ENCODE peak calls at places on chromosomes 3 and 15, in ten cellular contexts. R is heart right ventricle; A is fibroblast of the aortic adventitia; B is brain microvascular endothelial cell; O is MCF 10A; I is AG04449; K is RWPE1; T is A549; P is hepatocyte; N is CD4-positive, alpha-beta T cell. J is an unnamed sample.

GRCh38 chr15:40016224-40016865 is 22.6 kb downstream of the SRP14 start:
- DNase-seq in R (no peak), A (peak), B (no peak), O (peak), I (no peak), K (no peak), T (no peak), P (no peak), N (no peak), J (no peak)

GRCh38 chr3:146715176-146715575 is 110.0 kb upstream of the PLSCR5 start:
- DNase-seq in R (no peak), A (peak), B (no peak), O (no peak), I (no peak), K (no peak), T (no peak), P (no peak), N (no peak), J (no peak)

GRCh38 chr3:38460377-38461085 is 6.8 kb downstream of the ACVR2B start:
- DNase-seq in R (no peak), A (no peak), B (no peak), O (no peak), I (no peak), K (no peak), T (no peak), P (no peak), N (no peak), J (peak)

GRCh38 chr15:86961669-86962068 is 882.0 kb downstream of the AGBL1 start:
- DNase-seq in R (no peak), A (no peak), B (no peak), O (no peak), I (no peak), K (no peak), T (no peak), P (no peak), N (no peak), J (no peak)

GRCh38 chr3:135891121-135891520 is 74.4 kb upstream of the PPP2R3A start:
- DNase-seq in R (no peak), A (peak), B (no peak), O (no peak), I (no peak), K (no peak), T (no peak), P (no peak), N (no peak), J (no peak)

GRCh38 chr3:132787616-132788015 is 65.4 kb upstream of the NPHP3 start:
- DNase-seq in R (peak), A (peak), B (peak), O (peak), I (no peak), K (no peak), T (no peak), P (peak), N (no peak), J (no peak)

GRCh38 chr3:24709921-24710320 is 215.3 kb upstream of the THRB start:
- DNase-seq in R (peak), A (no peak), B (no peak), O (no peak), I (no peak), K (no peak), T (no peak), P (no peak), N (no peak), J (no peak)

GRCh38 chr15:62676891-62677290 is 365.7 kb upstream of the TPM1 start:
- DNase-seq in R (no peak), A (no peak), B (no peak), O (no peak), I (no peak), K (no peak), T (no peak), P (no peak), N (no peak), J (no peak)

GRCh38 chr15:95557226-95558046 is 773.1 kb upstream of the NR2F2 start:
- DNase-seq in R (no peak), A (peak), B (peak), O (peak), I (peak), K (peak), T (peak), P (peak), N (no peak), J (no peak)

GRCh38 chr3:185558395-185558794 is 6.0 kb upstream of the LIPH start:
- DNase-seq in R (no peak), A (no peak), B (no peak), O (peak), I (no peak), K (peak), T (no peak), P (peak), N (no peak), J (no peak)

GRCh38 chr15:25643120-25643519 is 204.3 kb upstream of the UBE3A start:
- DNase-seq in R (no peak), A (no peak), B (no peak), O (no peak), I (no peak), K (no peak), T (no peak), P (no peak), N (no peak), J (no peak)

GRCh38 chr15:87408902-87409301 is 847.6 kb downstream of the NTRK3 start:
- DNase-seq in R (no peak), A (no peak), B (no peak), O (no peak), I (no peak), K (no peak), T (no peak), P (no peak), N (no peak), J (no peak)

GRCh38 chr15:46344115-46344749 is 709.4 kb downstream of the SQOR start:
- DNase-seq in R (no peak), A (no peak), B (no peak), O (no peak), I (no peak), K (no peak), T (no peak), P (no peak), N (no peak), J (no peak)

GRCh38 chr15:82808634-82809041 is 790 bp upstream of the WHAMM start:
- DNase-seq in R (no peak), A (no peak), B (no peak), O (peak), I (no peak), K (no peak), T (no peak), P (no peak), N (no peak), J (no peak)

GRCh38 chr3:190265795-190266194 is 56.5 kb downstream of the CLDN1 start:
- DNase-seq in R (no peak), A (peak), B (peak), O (peak), I (peak), K (peak), T (no peak), P (peak), N (no peak), J (no peak)

GRCh38 chr15:39801641-39802309 is 19.1 kb upstream of the FSIP1 start:
- DNase-seq in R (no peak), A (no peak), B (no peak), O (peak), I (no peak), K (peak), T (peak), P (peak), N (no peak), J (peak)

GRCh38 chr15:79172801-79173460 is 82.4 kb upstream of the RASGRF1 start:
- DNase-seq in R (no peak), A (no peak), B (no peak), O (no peak), I (no peak), K (no peak), T (no peak), P (no peak), N (no peak), J (no peak)

GRCh38 chr3:148971819-148972218 is 19.5 kb upstream of the GYG1 start:
- DNase-seq in R (peak), A (peak), B (no peak), O (no peak), I (peak), K (no peak), T (no peak), P (no peak), N (no peak), J (no peak)

GRCh38 chr15:84648539-84648938 is 5.5 kb downstream of the WDR73 start:
- DNase-seq in R (peak), A (no peak), B (no peak), O (peak), I (no peak), K (no peak), T (no peak), P (no peak), N (no peak), J (no peak)

GRCh38 chr3:9779721-9780450 is 10.1 kb upstream of the CAMK1 start:
- DNase-seq in R (no peak), A (no peak), B (no peak), O (no peak), I (no peak), K (no peak), T (no peak), P (no peak), N (no peak), J (peak)

GRCh38 chr3:138374573-138375134 is 26.3 kb downstream of the MRAS start:
- DNase-seq in R (peak), A (peak), B (no peak), O (no peak), I (no peak), K (no peak), T (no peak), P (no peak), N (no peak), J (no peak)

GRCh38 chr15:67157779-67158366 is 92.5 kb downstream of the SMAD3 start:
- DNase-seq in R (no peak), A (no peak), B (no peak), O (no peak), I (no peak), K (no peak), T (no peak), P (no peak), N (no peak), J (no peak)

GRCh38 chr3:13798401-13798800 is 81.5 kb downstream of the WNT7A start:
- DNase-seq in R (no peak), A (no peak), B (no peak), O (no peak), I (no peak), K (no peak), T (no peak), P (no peak), N (no peak), J (no peak)

GRCh38 chr15:26095710-26096330 is 232.7 kb upstream of the ATP10A start:
- DNase-seq in R (no peak), A (no peak), B (no peak), O (no peak), I (no peak), K (no peak), T (no peak), P (no peak), N (no peak), J (no peak)

GRCh38 chr3:97763586-97764148 is 891 bp upstream of the ARL6 start:
- DNase-seq in R (no peak), A (no peak), B (no peak), O (no peak), I (no peak), K (no peak), T (peak), P (no peak), N (no peak), J (peak)

GRCh38 chr3:122555275-122556071 is 8.6 kb downstream of the PARP9 start:
- DNase-seq in R (no peak), A (peak), B (peak), O (no peak), I (no peak), K (peak), T (no peak), P (peak), N (no peak), J (no peak)

GRCh38 chr3:55896155-55896554 is 409.0 kb upstream of the WNT5A start:
- DNase-seq in R (no peak), A (no peak), B (no peak), O (no peak), I (no peak), K (no peak), T (no peak), P (no peak), N (no peak), J (no peak)

GRCh38 chr15:64324513-64324912 is 31.5 kb downstream of the CSNK1G1 start:
- DNase-seq in R (no peak), A (no peak), B (no peak), O (no peak), I (no peak), K (no peak), T (no peak), P (no peak), N (no peak), J (no peak)

GRCh38 chr3:13148561-13149330 is 75.5 kb upstream of the IQSEC1 start:
- DNase-seq in R (no peak), A (no peak), B (no peak), O (no peak), I (no peak), K (no peak), T (no peak), P (no peak), N (no peak), J (no peak)

GRCh38 chr15:31338318-31338878 is 11.8 kb downstream of the KLF13 start:
- DNase-seq in R (no peak), A (peak), B (no peak), O (no peak), I (no peak), K (no peak), T (no peak), P (no peak), N (no peak), J (no peak)

GRCh38 chr15:49215768-49216739 is 46.0 kb downstream of the GALK2 start:
- DNase-seq in R (peak), A (no peak), B (no peak), O (peak), I (no peak), K (no peak), T (peak), P (no peak), N (no peak), J (peak)

GRCh38 chr3:46549989-46550388 is 16.1 kb downstream of the LRRC2 start:
- DNase-seq in R (no peak), A (no peak), B (no peak), O (no peak), I (no peak), K (no peak), T (no peak), P (no peak), N (no peak), J (no peak)

GRCh38 chr3:167899090-167899489 is 163.6 kb downstream of the SERPINI1 start:
- DNase-seq in R (no peak), A (no peak), B (no peak), O (no peak), I (no peak), K (no peak), T (no peak), P (no peak), N (no peak), J (no peak)

GRCh38 chr15:93478922-93479321 is 389.9 kb upstream of the RGMA start:
- DNase-seq in R (no peak), A (no peak), B (no peak), O (no peak), I (no peak), K (no peak), T (no peak), P (peak), N (no peak), J (no peak)

GRCh38 chr3:133944181-133944580 is 48.5 kb upstream of the RAB6B start:
- DNase-seq in R (no peak), A (peak), B (no peak), O (peak), I (no peak), K (peak), T (no peak), P (no peak), N (no peak), J (no peak)

GRCh38 chr3:132543016-132543739 is 53.9 kb upstream of the ACKR4 start:
- DNase-seq in R (no peak), A (peak), B (peak), O (peak), I (peak), K (peak), T (peak), P (peak), N (no peak), J (no peak)

GRCh38 chr15:49847436-49847835 is 226.6 kb downstream of the DTWD1 start:
- DNase-seq in R (no peak), A (peak), B (no peak), O (no peak), I (no peak), K (no peak), T (no peak), P (no peak), N (no peak), J (no peak)

GRCh38 chr3:99920530-99921376 is 103.1 kb downstream of the CMSS1 start:
- DNase-seq in R (peak), A (peak), B (no peak), O (peak), I (no peak), K (peak), T (peak), P (peak), N (no peak), J (no peak)

GRCh38 chr3:99911433-99911832 is 93.8 kb downstream of the CMSS1 start:
- DNase-seq in R (no peak), A (no peak), B (no peak), O (no peak), I (no peak), K (no peak), T (no peak), P (no peak), N (no peak), J (no peak)

GRCh38 chr3:99919694-99920093 is 102.0 kb downstream of the CMSS1 start:
- DNase-seq in R (no peak), A (no peak), B (no peak), O (no peak), I (no peak), K (no peak), T (no peak), P (no peak), N (no peak), J (no peak)

GRCh38 chr3:99918720-99919119 is 101.1 kb downstream of the CMSS1 start:
- DNase-seq in R (no peak), A (peak), B (no peak), O (no peak), I (no peak), K (no peak), T (no peak), P (no peak), N (no peak), J (no peak)

GRCh38 chr3:99915911-99916310 is 98.2 kb downstream of the CMSS1 start:
- DNase-seq in R (no peak), A (no peak), B (no peak), O (no peak), I (no peak), K (no peak), T (no peak), P (no peak), N (no peak), J (no peak)
- TF ChIP-seq CTCF in R (no peak), A (no peak), B (no peak), O (no peak), I (no peak), K (no peak), T (no peak), P (no peak), N (no peak), J (no peak)

GRCh38 chr3:70753572-70753971 is 441.1 kb upstream of the MDFIC2 start:
- DNase-seq in R (no peak), A (no peak), B (no peak), O (no peak), I (no peak), K (no peak), T (peak), P (peak), N (no peak), J (no peak)
- TF ChIP-seq CTCF in R (no peak), A (no peak), B (peak), O (no peak), I (no peak), K (no peak), T (peak), P (peak), N (no peak), J (no peak)

DNA sequence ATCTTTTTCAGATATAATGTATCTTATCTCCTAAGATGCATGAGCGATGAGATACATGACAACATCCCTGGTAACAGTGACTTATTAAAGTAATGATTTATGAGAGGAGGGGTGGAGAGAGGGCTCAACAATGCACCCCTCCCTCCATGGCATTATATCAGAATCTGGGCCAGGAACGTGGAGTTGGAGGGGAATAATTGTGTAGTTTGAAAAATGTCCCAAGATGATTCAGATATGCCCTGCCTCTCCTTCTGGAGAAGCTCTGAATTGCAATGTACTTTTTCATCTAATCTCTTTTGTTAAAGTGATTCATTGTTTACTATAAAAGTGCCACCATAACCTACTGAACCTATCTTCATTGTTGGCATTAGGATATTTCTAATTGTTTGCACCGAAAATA is 86.5 kb downstream of the FRMD4B start:
- DNase-seq in R (no peak), A (no peak), B (no peak), O (no peak), I (no peak), K (no peak), T (peak), P (no peak), N (no peak), J (no peak)
- TF ChIP-seq CTCF in R (no peak), A (peak), B (peak), O (no peak), I (no peak), K (no peak), T (no peak), P (peak), N (no peak), J (no peak)

DNA sequence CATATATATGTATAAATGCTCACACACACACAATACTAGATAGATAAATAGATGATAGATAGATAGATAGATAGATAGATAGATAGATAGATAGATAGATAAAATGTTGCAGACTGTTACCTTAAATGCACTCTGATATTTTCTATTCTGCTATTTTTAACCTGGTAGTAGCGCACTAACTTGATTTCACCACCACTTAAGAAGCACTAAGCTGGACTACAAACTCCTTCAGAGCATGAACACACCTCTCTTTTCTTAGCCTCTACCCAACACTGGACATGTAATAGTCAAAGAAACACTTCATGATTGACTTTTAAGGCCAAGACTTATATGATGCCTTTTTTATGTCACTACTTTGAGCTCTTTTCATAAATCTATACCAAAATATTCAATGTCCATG is 304.6 kb upstream of the UBE2E2 start:
- DNase-seq in R (no peak), A (no peak), B (no peak), O (no peak), I (no peak), K (no peak), T (no peak), P (no peak), N (no peak), J (no peak)
- TF ChIP-seq CTCF in R (no peak), A (no peak), B (no peak), O (no peak), I (no peak), K (no peak), T (no peak), P (no peak), N (no peak), J (no peak)

GRCh38 chr3:197520311-197521276 is 35.2 kb downstream of the BDH1 start:
- DNase-seq in R (no peak), A (no peak), B (peak), O (no peak), I (no peak), K (peak), T (peak), P (peak), N (no peak), J (no peak)

GRCh38 chr3:197518794-197519451 is 36.8 kb downstream of the BDH1 start:
- DNase-seq in R (no peak), A (no peak), B (no peak), O (no peak), I (no peak), K (no peak), T (no peak), P (no peak), N (no peak), J (no peak)

GRCh38 chr3:197522183-197522715 is 33.5 kb downstream of the BDH1 start:
- DNase-seq in R (no peak), A (no peak), B (no peak), O (no peak), I (no peak), K (no peak), T (no peak), P (no peak), N (no peak), J (no peak)

GRCh38 chr3:197521277-197522182 is 34.2 kb downstream of the BDH1 start:
- DNase-seq in R (no peak), A (no peak), B (no peak), O (no peak), I (no peak), K (no peak), T (no peak), P (no peak), N (no peak), J (no peak)

GRCh38 chr3:197519801-197520211 is 36.0 kb downstream of the BDH1 start:
- DNase-seq in R (no peak), A (no peak), B (no peak), O (no peak), I (no peak), K (no peak), T (peak), P (no peak), N (no peak), J (no peak)
- TF ChIP-seq CTCF in R (no peak), A (no peak), B (peak), O (no peak), I (peak), K (no peak), T (no peak), P (no peak), N (no peak), J (no peak)

GRCh38 chr3:129120254-129121004 is 1.2 kb downstream of the RAB43 start:
- DNase-seq in R (peak), A (peak), B (peak), O (peak), I (peak), K (peak), T (peak), P (peak), N (peak), J (peak)
- TF ChIP-seq CTCF in R (no peak), A (peak), B (peak), O (no peak), I (peak), K (no peak), T (no peak), P (peak), N (peak), J (peak)